ENCODE peak calls at places on chromosomes 11 and 22, in six cellular contexts. One of them, this sample, is unnamed.

GRCh38 chr11:70570693-70571395 is 172.5 kb downstream of the CTTN start:
- DNase-seq in mucosa of gallbladder: no peak
- DNase-seq in GM04503: no peak
- DNase-seq in CD4-positive, CD25-positive, alpha-beta regulatory T cell: no peak
- DNase-seq in activated CD4-positive, alpha-beta T cell treated with anti-CD3 and anti-CD28 coated beads, Interleukin-2, amount 50 U/mL, for 24 hours: no peak
- DNase-seq in activated T-helper 1 cell treated with Interleukin-2 at 50 U/mL for 16 hours: no peak
- DNase-seq in this sample: no peak

GRCh38 chr11:47524200-47524874 is 28.6 kb downstream of the CELF1 start:
- DNase-seq in activated T-helper 1 cell treated with Interleukin-2 at 50 U/mL for 16 hours: no peak
- DNase-seq in GM04503: no peak
- DNase-seq in mucosa of gallbladder: peak
- DNase-seq in CD4-positive, CD25-positive, alpha-beta regulatory T cell: no peak
- DNase-seq in activated CD4-positive, alpha-beta T cell treated with anti-CD3 and anti-CD28 coated beads, Interleukin-2, amount 50 U/mL, for 24 hours: no peak
- DNase-seq in this sample: no peak

GRCh38 chr11:122656631-122657101 is 1.1 kb downstream of the UBASH3B start:
- DNase-seq in mucosa of gallbladder: peak
- DNase-seq in activated CD4-positive, alpha-beta T cell treated with anti-CD3 and anti-CD28 coated beads, Interleukin-2, amount 50 U/mL, for 24 hours: peak
- DNase-seq in GM04503: no peak
- DNase-seq in CD4-positive, CD25-positive, alpha-beta regulatory T cell: peak
- DNase-seq in activated T-helper 1 cell treated with Interleukin-2 at 50 U/mL for 16 hours: peak
- DNase-seq in this sample: no peak

GRCh38 chr11:40316171-40316570 is 1143.3 kb downstream of the LRRC4C start:
- DNase-seq in activated CD4-positive, alpha-beta T cell treated with anti-CD3 and anti-CD28 coated beads, Interleukin-2, amount 50 U/mL, for 24 hours: no peak
- DNase-seq in GM04503: no peak
- DNase-seq in activated T-helper 1 cell treated with Interleukin-2 at 50 U/mL for 16 hours: no peak
- DNase-seq in mucosa of gallbladder: no peak
- DNase-seq in CD4-positive, CD25-positive, alpha-beta regulatory T cell: no peak
- DNase-seq in this sample: no peak

GRCh38 chr22:27985323-27986275 is 66.5 kb upstream of the PITPNB start:
- DNase-seq in activated T-helper 1 cell treated with Interleukin-2 at 50 U/mL for 16 hours: no peak
- DNase-seq in mucosa of gallbladder: no peak
- DNase-seq in CD4-positive, CD25-positive, alpha-beta regulatory T cell: no peak
- DNase-seq in GM04503: no peak
- DNase-seq in activated CD4-positive, alpha-beta T cell treated with anti-CD3 and anti-CD28 coated beads, Interleukin-2, amount 50 U/mL, for 24 hours: no peak
- DNase-seq in this sample: no peak

GRCh38 chr22:23478175-23478574 is 101.9 kb downstream of the IGLL1 start:
- DNase-seq in activated CD4-positive, alpha-beta T cell treated with anti-CD3 and anti-CD28 coated beads, Interleukin-2, amount 50 U/mL, for 24 hours: no peak
- DNase-seq in activated T-helper 1 cell treated with Interleukin-2 at 50 U/mL for 16 hours: no peak
- DNase-seq in GM04503: no peak
- DNase-seq in CD4-positive, CD25-positive, alpha-beta regulatory T cell: no peak
- DNase-seq in mucosa of gallbladder: no peak
- DNase-seq in this sample: no peak

GRCh38 chr22:33051960-33052839 is 6.0 kb downstream of the SYN3 start:
- DNase-seq in activated CD4-positive, alpha-beta T cell treated with anti-CD3 and anti-CD28 coated beads, Interleukin-2, amount 50 U/mL, for 24 hours: no peak
- DNase-seq in activated T-helper 1 cell treated with Interleukin-2 at 50 U/mL for 16 hours: no peak
- DNase-seq in mucosa of gallbladder: no peak
- DNase-seq in CD4-positive, CD25-positive, alpha-beta regulatory T cell: no peak
- DNase-seq in GM04503: no peak
- DNase-seq in this sample: no peak

GRCh38 chr11:12587333-12587997 is 86.8 kb upstream of the TEAD1 start:
- DNase-seq in activated CD4-positive, alpha-beta T cell treated with anti-CD3 and anti-CD28 coated beads, Interleukin-2, amount 50 U/mL, for 24 hours: no peak
- DNase-seq in activated T-helper 1 cell treated with Interleukin-2 at 50 U/mL for 16 hours: no peak
- DNase-seq in CD4-positive, CD25-positive, alpha-beta regulatory T cell: no peak
- DNase-seq in mucosa of gallbladder: no peak
- DNase-seq in GM04503: no peak
- DNase-seq in this sample: no peak

GRCh38 chr11:82980292-82980691 is 78.8 kb downstream of the DDIAS start:
- DNase-seq in activated T-helper 1 cell treated with Interleukin-2 at 50 U/mL for 16 hours: no peak
- DNase-seq in activated CD4-positive, alpha-beta T cell treated with anti-CD3 and anti-CD28 coated beads, Interleukin-2, amount 50 U/mL, for 24 hours: no peak
- DNase-seq in CD4-positive, CD25-positive, alpha-beta regulatory T cell: no peak
- DNase-seq in mucosa of gallbladder: no peak
- DNase-seq in GM04503: peak
- DNase-seq in this sample: peak

GRCh38 chr22:20093437-20093836 is 13.4 kb downstream of the DGCR8 start:
- DNase-seq in CD4-positive, CD25-positive, alpha-beta regulatory T cell: no peak
- DNase-seq in mucosa of gallbladder: no peak
- DNase-seq in activated CD4-positive, alpha-beta T cell treated with anti-CD3 and anti-CD28 coated beads, Interleukin-2, amount 50 U/mL, for 24 hours: no peak
- DNase-seq in activated T-helper 1 cell treated with Interleukin-2 at 50 U/mL for 16 hours: no peak
- DNase-seq in GM04503: no peak
- DNase-seq in this sample: no peak

GRCh38 chr11:61482513-61482912 is 26.0 kb upstream of the LRRC10B start:
- DNase-seq in CD4-positive, CD25-positive, alpha-beta regulatory T cell: no peak
- DNase-seq in activated T-helper 1 cell treated with Interleukin-2 at 50 U/mL for 16 hours: no peak
- DNase-seq in mucosa of gallbladder: no peak
- DNase-seq in GM04503: no peak
- DNase-seq in activated CD4-positive, alpha-beta T cell treated with anti-CD3 and anti-CD28 coated beads, Interleukin-2, amount 50 U/mL, for 24 hours: no peak
- DNase-seq in this sample: no peak

GRCh38 chr11:27216268-27217149 is 146.5 kb downstream of the CCDC34 start:
- DNase-seq in mucosa of gallbladder: peak
- DNase-seq in activated CD4-positive, alpha-beta T cell treated with anti-CD3 and anti-CD28 coated beads, Interleukin-2, amount 50 U/mL, for 24 hours: no peak
- DNase-seq in CD4-positive, CD25-positive, alpha-beta regulatory T cell: no peak
- DNase-seq in GM04503: no peak
- DNase-seq in activated T-helper 1 cell treated with Interleukin-2 at 50 U/mL for 16 hours: no peak
- DNase-seq in this sample: no peak

GRCh38 chr11:35618497-35619029 is 303 bp downstream of the FJX1 start:
- DNase-seq in activated T-helper 1 cell treated with Interleukin-2 at 50 U/mL for 16 hours: no peak
- DNase-seq in activated CD4-positive, alpha-beta T cell treated with anti-CD3 and anti-CD28 coated beads, Interleukin-2, amount 50 U/mL, for 24 hours: peak
- DNase-seq in mucosa of gallbladder: no peak
- DNase-seq in GM04503: no peak
- DNase-seq in CD4-positive, CD25-positive, alpha-beta regulatory T cell: no peak
- DNase-seq in this sample: no peak

GRCh38 chr11:133191931-133192330 is 340.4 kb downstream of the OPCML start:
- DNase-seq in CD4-positive, CD25-positive, alpha-beta regulatory T cell: no peak
- DNase-seq in activated CD4-positive, alpha-beta T cell treated with anti-CD3 and anti-CD28 coated beads, Interleukin-2, amount 50 U/mL, for 24 hours: no peak
- DNase-seq in activated T-helper 1 cell treated with Interleukin-2 at 50 U/mL for 16 hours: no peak
- DNase-seq in mucosa of gallbladder: no peak
- DNase-seq in GM04503: no peak
- DNase-seq in this sample: no peak

GRCh38 chr11:87451400-87451799 is 413.7 kb downstream of the TMEM135 start:
- DNase-seq in GM04503: no peak
- DNase-seq in activated CD4-positive, alpha-beta T cell treated with anti-CD3 and anti-CD28 coated beads, Interleukin-2, amount 50 U/mL, for 24 hours: no peak
- DNase-seq in mucosa of gallbladder: no peak
- DNase-seq in activated T-helper 1 cell treated with Interleukin-2 at 50 U/mL for 16 hours: no peak
- DNase-seq in CD4-positive, CD25-positive, alpha-beta regulatory T cell: no peak
- DNase-seq in this sample: no peak

GRCh38 chr11:33590471-33590870 is 110.2 kb downstream of the C11orf91 start:
- DNase-seq in activated CD4-positive, alpha-beta T cell treated with anti-CD3 and anti-CD28 coated beads, Interleukin-2, amount 50 U/mL, for 24 hours: no peak
- DNase-seq in mucosa of gallbladder: no peak
- DNase-seq in CD4-positive, CD25-positive, alpha-beta regulatory T cell: no peak
- DNase-seq in activated T-helper 1 cell treated with Interleukin-2 at 50 U/mL for 16 hours: no peak
- DNase-seq in GM04503: no peak
- DNase-seq in this sample: no peak

GRCh38 chr11:73236879-73237278 is 18.8 kb downstream of the P2RY2 start:
- DNase-seq in mucosa of gallbladder: no peak
- DNase-seq in CD4-positive, CD25-positive, alpha-beta regulatory T cell: no peak
- DNase-seq in activated CD4-positive, alpha-beta T cell treated with anti-CD3 and anti-CD28 coated beads, Interleukin-2, amount 50 U/mL, for 24 hours: no peak
- DNase-seq in activated T-helper 1 cell treated with Interleukin-2 at 50 U/mL for 16 hours: no peak
- DNase-seq in GM04503: no peak
- DNase-seq in this sample: peak

GRCh38 chr11:87722756-87723599 is 452.3 kb downstream of the RAB38 start:
- DNase-seq in GM04503: no peak
- DNase-seq in activated CD4-positive, alpha-beta T cell treated with anti-CD3 and anti-CD28 coated beads, Interleukin-2, amount 50 U/mL, for 24 hours: no peak
- DNase-seq in mucosa of gallbladder: peak
- DNase-seq in activated T-helper 1 cell treated with Interleukin-2 at 50 U/mL for 16 hours: no peak
- DNase-seq in CD4-positive, CD25-positive, alpha-beta regulatory T cell: no peak
- DNase-seq in this sample: no peak

GRCh38 chr11:65422633-65423515 is at the start of gene NEAT1:
- DNase-seq in CD4-positive, CD25-positive, alpha-beta regulatory T cell: peak
- DNase-seq in activated CD4-positive, alpha-beta T cell treated with anti-CD3 and anti-CD28 coated beads, Interleukin-2, amount 50 U/mL, for 24 hours: peak
- DNase-seq in mucosa of gallbladder: peak
- DNase-seq in activated T-helper 1 cell treated with Interleukin-2 at 50 U/mL for 16 hours: peak
- DNase-seq in GM04503: peak
- DNase-seq in this sample: peak

GRCh38 chr22:38017272-38017920 is 33.0 kb upstream of the SOX10 start:
- DNase-seq in CD4-positive, CD25-positive, alpha-beta regulatory T cell: no peak
- DNase-seq in activated CD4-positive, alpha-beta T cell treated with anti-CD3 and anti-CD28 coated beads, Interleukin-2, amount 50 U/mL, for 24 hours: no peak
- DNase-seq in GM04503: no peak
- DNase-seq in activated T-helper 1 cell treated with Interleukin-2 at 50 U/mL for 16 hours: no peak
- DNase-seq in mucosa of gallbladder: peak
- DNase-seq in this sample: no peak

GRCh38 chr11:46435679-46436078 is 44.1 kb upstream of the CHRM4 start:
- DNase-seq in CD4-positive, CD25-positive, alpha-beta regulatory T cell: no peak
- DNase-seq in GM04503: no peak
- DNase-seq in mucosa of gallbladder: no peak
- DNase-seq in activated CD4-positive, alpha-beta T cell treated with anti-CD3 and anti-CD28 coated beads, Interleukin-2, amount 50 U/mL, for 24 hours: no peak
- DNase-seq in activated T-helper 1 cell treated with Interleukin-2 at 50 U/mL for 16 hours: no peak
- DNase-seq in this sample: no peak

GRCh38 chr22:45999379-45999971 is 22.5 kb upstream of the WNT7B start:
- DNase-seq in mucosa of gallbladder: no peak
- DNase-seq in activated CD4-positive, alpha-beta T cell treated with anti-CD3 and anti-CD28 coated beads, Interleukin-2, amount 50 U/mL, for 24 hours: no peak
- DNase-seq in activated T-helper 1 cell treated with Interleukin-2 at 50 U/mL for 16 hours: no peak
- DNase-seq in CD4-positive, CD25-positive, alpha-beta regulatory T cell: no peak
- DNase-seq in GM04503: no peak
- DNase-seq in this sample: no peak

GRCh38 chr11:114762437-114762836 is 84.1 kb downstream of the NXPE2 start:
- DNase-seq in CD4-positive, CD25-positive, alpha-beta regulatory T cell: no peak
- DNase-seq in mucosa of gallbladder: peak
- DNase-seq in GM04503: peak
- DNase-seq in activated CD4-positive, alpha-beta T cell treated with anti-CD3 and anti-CD28 coated beads, Interleukin-2, amount 50 U/mL, for 24 hours: no peak
- DNase-seq in activated T-helper 1 cell treated with Interleukin-2 at 50 U/mL for 16 hours: no peak
- DNase-seq in this sample: no peak

GRCh38 chr11:26964335-26964734 is 29.6 kb upstream of the FIBIN start:
- DNase-seq in CD4-positive, CD25-positive, alpha-beta regulatory T cell: no peak
- DNase-seq in activated CD4-positive, alpha-beta T cell treated with anti-CD3 and anti-CD28 coated beads, Interleukin-2, amount 50 U/mL, for 24 hours: no peak
- DNase-seq in activated T-helper 1 cell treated with Interleukin-2 at 50 U/mL for 16 hours: no peak
- DNase-seq in GM04503: no peak
- DNase-seq in mucosa of gallbladder: no peak
- DNase-seq in this sample: no peak

GRCh38 chr11:86938900-86939880 is 16.0 kb downstream of the FZD4 start:
- DNase-seq in GM04503: no peak
- DNase-seq in CD4-positive, CD25-positive, alpha-beta regulatory T cell: peak
- DNase-seq in mucosa of gallbladder: no peak
- DNase-seq in activated CD4-positive, alpha-beta T cell treated with anti-CD3 and anti-CD28 coated beads, Interleukin-2, amount 50 U/mL, for 24 hours: no peak
- DNase-seq in activated T-helper 1 cell treated with Interleukin-2 at 50 U/mL for 16 hours: no peak
- DNase-seq in this sample: peak

GRCh38 chr11:119676461-119677020 is 52.5 kb downstream of the NECTIN1 start:
- DNase-seq in activated CD4-positive, alpha-beta T cell treated with anti-CD3 and anti-CD28 coated beads, Interleukin-2, amount 50 U/mL, for 24 hours: no peak
- DNase-seq in mucosa of gallbladder: no peak
- DNase-seq in CD4-positive, CD25-positive, alpha-beta regulatory T cell: no peak
- DNase-seq in GM04503: no peak
- DNase-seq in activated T-helper 1 cell treated with Interleukin-2 at 50 U/mL for 16 hours: no peak
- DNase-seq in this sample: no peak

GRCh38 chr22:40958329-40958728 is 7.2 kb downstream of the RBX1 start:
- DNase-seq in mucosa of gallbladder: no peak
- DNase-seq in CD4-positive, CD25-positive, alpha-beta regulatory T cell: no peak
- DNase-seq in activated T-helper 1 cell treated with Interleukin-2 at 50 U/mL for 16 hours: no peak
- DNase-seq in GM04503: no peak
- DNase-seq in activated CD4-positive, alpha-beta T cell treated with anti-CD3 and anti-CD28 coated beads, Interleukin-2, amount 50 U/mL, for 24 hours: no peak
- DNase-seq in this sample: no peak

GRCh38 chr11:32317646-32318045 is 117.7 kb downstream of the WT1 start:
- DNase-seq in activated T-helper 1 cell treated with Interleukin-2 at 50 U/mL for 16 hours: no peak
- DNase-seq in mucosa of gallbladder: no peak
- DNase-seq in GM04503: no peak
- DNase-seq in CD4-positive, CD25-positive, alpha-beta regulatory T cell: no peak
- DNase-seq in activated CD4-positive, alpha-beta T cell treated with anti-CD3 and anti-CD28 coated beads, Interleukin-2, amount 50 U/mL, for 24 hours: no peak
- DNase-seq in this sample: no peak